ENCODE peak calls at places on chromosomes 11 and 22, in seven cellular contexts. X is A549, Z is H1, G is HCT116, Q is K562, N is endothelial cell of umbilical vein, I is HepG2. B is an unnamed sample.

GRCh38 chr22:35986085-35986484 is 42.5 kb downstream of the RBFOX2 start:
- DNase-seq in N (peak; percentile 76), I (no peak), Z (no peak), G (no peak), Q (no peak), X (no peak), B (no peak)

GRCh38 chr11:69930081-69931059 is 111.2 kb upstream of the FGF3 start:
- DNase-seq in Z (no peak), I (no peak), X (no peak), N (no peak), Q (no peak), G (no peak), B (no peak)

GRCh38 chr22:45859231-45860161 is 117.5 kb downstream of the WNT7B start:
- DNase-seq in Q (no peak), N (no peak), G (no peak), I (peak; percentile 76), X (peak; percentile 92), Z (no peak), B (no peak)

GRCh38 chr11:10328314-10329090 is 23.6 kb downstream of the ADM start:
- DNase-seq in N (peak; percentile 94), Q (no peak), G (no peak), Z (no peak), X (no peak), I (no peak), B (peak; percentile 12)

GRCh38 chr11:133477263-133477625 is 55.1 kb downstream of the OPCML start:
- DNase-seq in G (no peak), Z (no peak), I (no peak), X (no peak), Q (no peak), N (no peak), B (no peak)

GRCh38 chr11:67776834-67777530 is 102.6 kb upstream of the ALDH3B2 start:
- DNase-seq in G (no peak), I (no peak), Q (no peak), X (no peak), N (no peak), Z (no peak), B (no peak)

GRCh38 chr11:8071616-8072581 is 9.1 kb upstream of the TUB start:
- DNase-seq in X (no peak), Z (no peak), I (no peak), Q (no peak), G (no peak), N (no peak), B (no peak)

GRCh38 chr11:87255589-87255988 is 217.9 kb downstream of the TMEM135 start:
- DNase-seq in Q (no peak), N (no peak), Z (no peak), I (no peak), X (no peak), G (no peak), B (peak; percentile 21)

GRCh38 chr11:68468217-68468828 is 7.8 kb downstream of the PPP6R3 start:
- DNase-seq in Z (no peak), X (no peak), G (no peak), N (no peak), I (peak; percentile 77), Q (no peak), B (no peak)

GRCh38 chr11:118785362-118785761 is 5.6 kb downstream of the DDX6 start:
- DNase-seq in N (no peak), G (no peak), I (no peak), Q (no peak), Z (no peak), X (no peak), B (peak; percentile 54)

GRCh38 chr22:32776800-32777199 is 24.7 kb upstream of the TIMP3 start:
- DNase-seq in X (no peak), Q (no peak), Z (no peak), G (no peak), N (no peak), I (no peak), B (no peak)

GRCh38 chr11:101913631-101914030 is 1.2 kb upstream of the CEP126 start:
- DNase-seq in Q (no peak), X (no peak), Z (no peak), N (no peak), G (no peak), I (no peak), B (no peak)

GRCh38 chr11:45162916-45163879 is 16.8 kb downstream of the PRDM11 start:
- DNase-seq in Z (no peak), G (no peak), X (no peak), N (no peak), Q (no peak), I (no peak), B (no peak)

GRCh38 chr11:121067453-121067852 is 33.6 kb upstream of the TECTA start:
- DNase-seq in X (peak; percentile 37), G (no peak), N (peak; percentile 33), I (peak; percentile 97), Q (no peak), Z (no peak), B (no peak)

GRCh38 chr22:45547016-45547345 is 44.3 kb downstream of the FBLN1 start:
- DNase-seq in I (no peak), G (no peak), N (no peak), X (no peak), Q (no peak), Z (no peak), B (no peak)

GRCh38 chr11:15038963-15039362 is 34.4 kb upstream of the CALCB start:
- DNase-seq in Z (no peak), I (no peak), N (no peak), G (peak; percentile 31), Q (no peak), X (peak; percentile 7), B (peak; percentile 4)

GRCh38 chr11:15034687-15035267 is 38.6 kb upstream of the CALCB start:
- DNase-seq in X (peak; percentile 3), Z (no peak), Q (no peak), N (no peak), G (no peak), I (no peak), B (no peak)

GRCh38 chr11:15035283-15035682 is 38.1 kb upstream of the CALCB start:
- DNase-seq in N (no peak), Q (no peak), Z (peak; percentile 21), I (no peak), X (no peak), G (no peak), B (no peak)
- TF ChIP-seq MAX in N (no peak), Q (no peak), Z (peak; percentile 6), I (no peak), X (no peak), G (no peak), B (no peak)

GRCh38 chr11:826836-827145 is 928 bp upstream of the CRACR2B start:
- DNase-seq in N (no peak), G (no peak), Q (peak; percentile 46), Z (no peak), I (no peak), X (no peak), B (peak; percentile 81)

GRCh38 chr11:827861-828167 is at the start of gene CRACR2B:
- DNase-seq in I (no peak), X (no peak), Q (no peak), G (no peak), Z (no peak), N (no peak), B (peak; percentile 79)

GRCh38 chr11:825366-826231 is 2.1 kb upstream of the CRACR2B start:
- DNase-seq in G (no peak), I (no peak), Q (no peak), N (no peak), Z (no peak), X (no peak), B (no peak)

GRCh38 chr11:828501-829115 is 889 bp downstream of the CRACR2B start:
- DNase-seq in Z (no peak), N (no peak), X (no peak), G (no peak), I (no peak), Q (no peak), B (no peak)

DNA sequence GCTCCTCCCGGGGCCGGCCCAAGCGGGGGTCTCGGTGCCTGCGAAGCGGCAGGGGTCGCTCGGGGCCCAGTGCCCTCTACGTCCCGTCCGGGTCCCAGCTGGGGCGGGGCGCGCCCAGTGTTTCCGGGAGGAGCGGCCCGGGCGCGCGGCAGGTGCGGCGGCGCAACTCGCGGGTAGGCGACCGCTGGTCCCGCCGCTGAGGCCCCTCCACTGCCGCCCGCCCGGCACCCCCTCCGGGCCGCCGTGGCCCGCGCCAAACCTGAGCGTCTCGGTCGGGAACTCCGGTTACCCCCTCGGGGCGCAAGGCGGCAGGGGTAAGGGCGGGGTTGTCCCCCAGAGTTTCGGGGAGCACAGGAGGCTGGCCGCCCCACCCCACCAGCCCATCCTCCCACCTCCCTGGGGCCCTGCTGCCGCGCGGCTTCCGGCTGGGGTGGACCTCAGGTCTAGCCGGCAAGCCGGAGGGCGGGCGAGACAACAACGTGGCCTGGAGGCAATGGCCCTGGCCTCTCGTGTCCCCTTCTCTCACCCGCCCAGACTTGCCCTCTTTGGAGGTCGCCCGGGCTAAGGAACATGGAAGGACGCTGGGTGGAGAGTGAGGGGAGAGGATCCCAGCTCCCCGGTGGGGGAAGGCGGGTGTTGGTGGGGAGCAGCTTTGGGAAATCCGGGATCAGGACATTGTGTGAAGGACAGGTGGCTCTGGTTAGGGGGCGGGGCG is 416 bp upstream of the CRACR2B start:
- DNase-seq in X (no peak), Q (peak; percentile 62), I (peak; percentile 47), G (no peak), Z (no peak), N (no peak), B (peak; percentile 85)
- H3K4me3 ChIP-seq in X (peak overlapping the region; percentile 52), Q (peak overlapping the region; percentile 52), I (peak overlapping the region; percentile 69), G (peak overlapping the region; percentile 51), Z (peak overlapping the region; percentile 63), N (peak overlapping the region; percentile 23), B (peak overlapping the region; percentile 63)

GRCh38 chr11:66311965-66312548 is 4.8 kb downstream of the CD248 start:
- DNase-seq in G (peak; percentile 95), I (peak; percentile 95), X (peak; percentile 98), Q (peak; percentile 91), Z (peak; percentile 71), N (peak; percentile 94), B (peak; percentile 91)
- TF ChIP-seq POLR2A in G (peak; percentile 32), I (no peak), X (no peak), Q (no peak), Z (no peak), N (peak; percentile 9), B (no peak)

DNA sequence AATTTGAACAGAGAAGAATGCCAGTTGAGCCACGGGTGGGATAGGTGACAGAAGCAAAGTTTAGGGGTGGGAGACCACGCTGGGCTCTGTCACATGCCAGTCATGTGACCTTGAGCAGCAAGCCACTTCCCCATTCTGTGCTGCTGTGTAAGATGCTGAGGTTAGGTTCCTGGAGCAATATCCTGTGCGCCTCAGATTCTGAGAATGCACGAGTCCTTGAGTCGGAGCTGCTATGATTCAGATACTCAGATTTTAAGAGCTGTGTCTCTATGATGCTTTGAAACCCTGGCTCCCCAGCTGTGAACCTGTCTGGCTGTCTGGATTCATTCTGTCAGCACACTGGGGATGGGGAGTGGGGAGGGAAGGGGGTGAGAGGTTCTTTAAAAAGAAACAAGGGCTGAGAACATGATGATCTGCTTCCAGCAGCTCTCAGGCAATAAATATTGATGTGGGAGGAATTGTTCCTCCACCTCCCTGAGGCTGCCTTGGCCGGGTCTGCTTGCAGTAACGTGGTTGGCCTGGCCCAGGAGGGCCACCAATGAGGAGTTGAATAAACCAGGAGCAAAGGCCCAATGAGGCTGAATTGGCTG is 24.0 kb downstream of the SLCO2B1 start:
- DNase-seq in G (no peak), N (no peak), Q (no peak), Z (no peak), I (no peak), X (no peak), B (peak; percentile 63)
- TF ChIP-seq MAX in G (no peak), N (no peak), Q (no peak), Z (no peak), I (no peak), X (no peak), B (peak; percentile 90)